ENCODE peak calls at places on chromosomes 4 and X, in six cellular contexts. B, E, W, C, T and G are unnamed samples.

GRCh38 chr4:40475609-40476008 is 140.5 kb downstream of the CHRNA9 start:
- DNase-seq in W (no peak), C (no peak), T (no peak), B (no peak), E (no peak), G (no peak)

GRCh38 chrX:106039920-106040319 is 1.4 kb upstream of the SERPINA7 start:
- DNase-seq in E (no peak), T (peak; percentile 33), W (no peak), C (peak; percentile 45), B (no peak), G (no peak)

GRCh38 chr4:22778547-22779163 is 85.9 kb downstream of the GBA3 start:
- DNase-seq in E (peak; percentile 29), C (no peak), B (no peak), T (no peak), W (no peak), G (no peak)

GRCh38 chr4:113170115-113170817 is 120.8 kb downstream of the ANK2 start:
- DNase-seq in B (no peak), C (no peak), T (no peak), W (no peak), E (no peak), G (no peak)

GRCh38 chr4:145034727-145035211 is 63.2 kb downstream of the ANAPC10 start:
- DNase-seq in C (peak; percentile 65), E (no peak), B (peak; percentile 90), T (no peak), W (peak; percentile 85), G (no peak)

GRCh38 chr4:128663325-128663724 is 146.2 kb upstream of the JADE1 start:
- DNase-seq in B (no peak), C (no peak), T (no peak), W (no peak), E (no peak), G (no peak)

GRCh38 chrX:54937416-54937815 is 16.8 kb downstream of the TRO start:
- DNase-seq in W (no peak), T (no peak), C (peak; percentile 63), B (no peak), E (no peak), G (no peak)

GRCh38 chr4:76363556-76364290 is 57.2 kb downstream of the STBD1 start:
- DNase-seq in T (no peak), E (no peak), W (peak; percentile 41), B (no peak), C (peak; percentile 10), G (no peak)

GRCh38 chrX:38327775-38328081 is 419 bp upstream of the RPGR start:
- DNase-seq in T (no peak), E (no peak), C (no peak), W (no peak), B (no peak), G (no peak)

GRCh38 chrX:108165349-108166111 is 74.0 kb downstream of the ATG4A start:
- DNase-seq in T (peak; percentile 45), W (peak; percentile 51), C (peak; percentile 21), B (peak; percentile 48), E (peak; percentile 63), G (peak; percentile 3)

GRCh38 chrX:103464774-103465117 is 54.5 kb downstream of the RAB40A start:
- DNase-seq in T (peak; percentile 85), B (peak; percentile 77), W (peak; percentile 72), C (peak; percentile 92), E (peak; percentile 79), G (peak; percentile 51)

GRCh38 chrX:147910607-147911006 is 1.1 kb upstream of the FMR1 start:
- DNase-seq in W (no peak), E (no peak), C (no peak), B (no peak), T (no peak), G (no peak)

GRCh38 chrX:87687703-87688102 is 170.1 kb downstream of the KLHL4 start:
- DNase-seq in T (no peak), E (no peak), C (no peak), B (no peak), W (no peak), G (no peak)

GRCh38 chrX:153946910-153947769 is 2.7 kb upstream of the RENBP start:
- DNase-seq in C (peak; percentile 93), E (peak; percentile 80), T (peak; percentile 77), W (peak; percentile 68), B (peak; percentile 82), G (peak; percentile 56)

GRCh38 chr4:112182604-112183003 is 37.4 kb downstream of the FAM241A start:
- DNase-seq in E (no peak), W (no peak), C (no peak), B (no peak), T (no peak), G (no peak)

GRCh38 chr4:33715996-33716395 is 2528.3 kb downstream of the ARAP2 start:
- DNase-seq in T (no peak), E (no peak), W (no peak), C (no peak), B (peak; percentile 67), G (no peak)

GRCh38 chrX:48957477-48957826 is at the start of gene OTUD5:
- DNase-seq in W (no peak), C (no peak), E (no peak), T (peak; percentile 76), B (no peak), G (no peak)

GRCh38 chr4:166377578-166377977 is 504.5 kb downstream of the TLL1 start:
- DNase-seq in B (no peak), E (no peak), C (no peak), W (no peak), T (no peak), G (no peak)

GRCh38 chrX:101260435-101260834 is 30.7 kb downstream of the TAF7L start:
- DNase-seq in W (no peak), T (no peak), E (peak; percentile 39), C (peak; percentile 5), B (peak; percentile 16), G (no peak)

GRCh38 chr4:98929341-98930267 is 671 bp upstream of the EIF4E start:
- DNase-seq in E (no peak), C (peak; percentile 99), B (peak; percentile 98), W (peak; percentile 98), T (peak; percentile 54), G (no peak)

GRCh38 chr4:186297013-186297645 is 31.1 kb downstream of the F11 start:
- DNase-seq in B (peak; percentile 62), T (no peak), E (no peak), W (peak; percentile 70), C (peak; percentile 79), G (peak; percentile 59)

GRCh38 chr4:167897116-167897515 is 195.2 kb upstream of the ANXA10 start:
- DNase-seq in T (no peak), B (peak; percentile 30), W (peak; percentile 63), E (peak; percentile 89), C (peak; percentile 82), G (peak; percentile 68)

GRCh38 chrX:119516157-119516702 is 48.0 kb downstream of the SLC25A5 start:
- DNase-seq in T (peak; percentile 43), E (peak; percentile 49), C (peak; percentile 80), W (peak; percentile 69), B (peak; percentile 70), G (peak; percentile 49)

GRCh38 chrX:134529481-134529880 is 69.5 kb downstream of the HPRT1 start:
- DNase-seq in B (no peak), T (no peak), W (no peak), E (no peak), C (no peak), G (no peak)

GRCh38 chrX:41344053-41344452 is 10.1 kb downstream of the DDX3X start:
- DNase-seq in E (no peak), W (no peak), C (peak; percentile 6), T (no peak), B (no peak), G (no peak)
- H4K91ac ChIP-seq in E (no peak overlapping the region), W (no peak overlapping the region), C (no peak overlapping the region), T (no peak overlapping the region), B (no peak overlapping the region), G (no peak overlapping the region)

GRCh38 chrX:3177851-3178250 is 136.6 kb downstream of the ARSF start:
- DNase-seq in T (no peak), C (peak; percentile 35), B (peak; percentile 51), W (peak; percentile 40), E (no peak), G (no peak)
- H3K14ac ChIP-seq in T (no peak overlapping the region), C (no peak overlapping the region), B (no peak overlapping the region), W (no peak overlapping the region), E (no peak overlapping the region), G (no peak overlapping the region)

DNA sequence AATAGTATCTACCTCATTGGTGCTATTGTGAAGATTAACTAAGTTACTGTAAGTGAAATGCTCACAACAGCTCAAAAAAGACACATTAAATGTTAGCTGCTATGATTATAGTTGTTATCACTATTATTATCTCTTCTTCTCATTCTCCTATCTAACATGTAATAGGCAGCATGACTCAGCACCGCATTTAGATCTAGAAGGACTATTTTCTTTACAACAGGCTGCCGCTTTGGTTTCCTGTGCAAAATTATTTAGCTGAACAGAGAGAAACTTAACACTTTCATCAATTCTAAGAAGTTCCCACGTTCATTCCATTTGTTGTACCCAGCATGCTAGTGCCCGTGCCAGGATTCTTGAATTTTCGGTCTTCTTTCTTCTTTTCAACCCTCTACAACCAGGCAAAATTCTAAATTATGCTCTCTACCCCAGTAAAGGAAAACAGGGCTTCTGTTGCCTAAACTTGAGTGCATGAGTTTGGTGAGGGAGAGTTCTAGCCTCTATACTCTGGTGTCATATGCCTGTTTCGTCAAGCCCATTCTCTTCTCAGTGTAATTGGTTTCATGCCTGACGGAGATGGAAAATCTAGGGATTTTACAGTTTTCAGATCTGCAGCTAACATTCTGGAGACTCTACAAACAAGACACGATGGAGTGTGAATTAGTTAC is 378.9 kb downstream of the PPP1R2C start:
- DNase-seq in T (no peak), W (no peak), C (no peak), E (no peak), B (peak; percentile 2), G (no peak)
- H3K4ac ChIP-seq in T (no peak overlapping the region), W (no peak overlapping the region), C (no peak overlapping the region), E (no peak overlapping the region), B (no peak overlapping the region), G (no peak overlapping the region)

GRCh38 chrX:137945470-137945869 is 379.5 kb downstream of the ZIC3 start:
- DNase-seq in B (no peak), T (no peak), E (peak; percentile 29), W (no peak), C (no peak), G (no peak)
- H4K91ac ChIP-seq in B (no peak overlapping the region), T (no peak overlapping the region), E (no peak overlapping the region), W (no peak overlapping the region), C (no peak overlapping the region), G (no peak overlapping the region)

GRCh38 chrX:29044802-29045201 is 457.6 kb downstream of the IL1RAPL1 start:
- DNase-seq in C (no peak), W (peak; percentile 26), T (no peak), E (no peak), B (peak; percentile 1), G (no peak)
- H3K14ac ChIP-seq in C (no peak overlapping the region), W (no peak overlapping the region), T (no peak overlapping the region), E (no peak overlapping the region), B (no peak overlapping the region), G (no peak overlapping the region)

GRCh38 chr4:1856071-1856919 is at the start of gene LETM1:
- DNase-seq in W (peak; percentile 95), C (peak; percentile 77), B (peak; percentile 91), E (peak; percentile 95), T (peak; percentile 92), G (peak; percentile 91)

GRCh38 chr4:1854752-1855151 is 1.2 kb downstream of the LETM1 start:
- DNase-seq in B (no peak), E (no peak), T (no peak), W (no peak), C (no peak), G (no peak)

GRCh38 chr4:1856920-1857699 is 1.2 kb upstream of the LETM1 start:
- DNase-seq in W (no peak), C (peak; percentile 36), T (no peak), E (no peak), B (no peak), G (no peak)

GRCh38 chr4:1857931-1858330 is 2.0 kb upstream of the LETM1 start:
- DNase-seq in C (no peak), B (no peak), T (no peak), E (no peak), W (no peak), G (no peak)

GRCh38 chr4:1855334-1856070 is 454 bp downstream of the LETM1 start:
- DNase-seq in C (peak; percentile 27), T (peak; percentile 57), W (no peak), E (no peak), B (no peak), G (no peak)
- H3K4ac ChIP-seq in C (peak overlapping the region; percentile 90), T (no peak overlapping the region), W (peak overlapping the region; percentile 44), E (no peak overlapping the region), B (peak overlapping the region; percentile 20), G (no peak overlapping the region)